ENCODE peak calls at places on chromosome 11, in six cellular contexts. I is NB4, B is H54, H is Peyer's patch, R is breast epithelium, Y is body of pancreas. G is an unnamed sample.

GRCh38 chr11:14905104-14906033 is 13.3 kb upstream of the CYP2R1 start:
- DNase-seq in I (peak), B (no peak), H (peak), R (no peak), Y (peak), G (peak)

GRCh38 chr11:131186629-131187075 is 183.8 kb upstream of the NTM start:
- DNase-seq in I (peak), B (no peak), H (no peak), R (no peak), Y (no peak), G (no peak)

GRCh38 chr11:12942157-12942556 is 67.0 kb upstream of the RASSF10 start:
- DNase-seq in I (no peak), B (no peak), H (no peak), R (no peak), Y (no peak), G (no peak)

GRCh38 chr11:130000552-130001176 is 2.0 kb downstream of the PRDM10 start:
- DNase-seq in I (peak), B (no peak), H (no peak), R (no peak), Y (no peak), G (no peak)

GRCh38 chr11:129691154-129691553 is 124.5 kb upstream of the TMEM45B start:
- DNase-seq in I (no peak), B (no peak), H (no peak), R (no peak), Y (no peak), G (no peak)

GRCh38 chr11:7635137-7635536 is 38.2 kb downstream of the CYB5R2 start:
- DNase-seq in I (no peak), B (no peak), H (peak), R (no peak), Y (no peak), G (no peak)

GRCh38 chr11:2564588-2565440 is 120.0 kb downstream of the KCNQ1 start:
- DNase-seq in I (no peak), B (no peak), H (peak), R (no peak), Y (no peak), G (no peak)

GRCh38 chr11:85886089-85887056 is 31.2 kb downstream of the CCDC83 start:
- DNase-seq in I (no peak), B (no peak), H (no peak), R (no peak), Y (no peak), G (no peak)

GRCh38 chr11:96105944-96106343 is 182.0 kb upstream of the MTMR2 start:
- DNase-seq in I (no peak), B (no peak), H (no peak), R (no peak), Y (no peak), G (no peak)

GRCh38 chr11:27347949-27348879 is 14.8 kb downstream of the CCDC34 start:
- DNase-seq in I (no peak), B (no peak), H (no peak), R (no peak), Y (no peak), G (no peak)

GRCh38 chr11:110337570-110338193 is 41.3 kb upstream of the RDX start:
- DNase-seq in I (no peak), B (no peak), H (no peak), R (no peak), Y (peak), G (no peak)

GRCh38 chr11:28464252-28464867 is 356.2 kb downstream of the METTL15 start:
- DNase-seq in I (no peak), B (no peak), H (no peak), R (no peak), Y (no peak), G (no peak)

GRCh38 chr11:81071641-81072040 is 1630.8 kb upstream of the TENM4 start:
- DNase-seq in I (no peak), B (no peak), H (no peak), R (no peak), Y (no peak), G (no peak)

GRCh38 chr11:126341760-126342161 is 13.7 kb upstream of the ST3GAL4 start:
- DNase-seq in I (peak), B (peak), H (no peak), R (no peak), Y (no peak), G (peak)

GRCh38 chr11:61028135-61028729 is 56.8 kb downstream of the CD6 start:
- DNase-seq in I (no peak), B (no peak), H (peak), R (no peak), Y (no peak), G (no peak)

GRCh38 chr11:20565236-20565635 is 34.2 kb upstream of the SLC6A5 start:
- DNase-seq in I (no peak), B (no peak), H (no peak), R (no peak), Y (no peak), G (no peak)
- TF ChIP-seq POLR2A in I (no peak), B (no peak), H (no peak), R (no peak), Y (no peak), G (no peak)

GRCh38 chr11:18366286-18366685 is 28.1 kb upstream of the LDHA start:
- DNase-seq in I (no peak), B (no peak), H (no peak), R (no peak), Y (no peak), G (no peak)
- TF ChIP-seq POLR2A in I (no peak), B (no peak), H (no peak), R (no peak), Y (no peak), G (no peak)

GRCh38 chr11:47208628-47209027 is 6.1 kb upstream of the DDB2 start:
- DNase-seq in I (no peak), B (no peak), H (no peak), R (no peak), Y (no peak), G (no peak)

GRCh38 chr11:47215366-47215925 is 672 bp downstream of the DDB2 start:
- DNase-seq in I (no peak), B (no peak), H (no peak), R (no peak), Y (no peak), G (no peak)

GRCh38 chr11:47216141-47216798 is 1.5 kb downstream of the DDB2 start:
- DNase-seq in I (peak), B (peak), H (peak), R (no peak), Y (peak), G (peak)

GRCh38 chr11:47212938-47213337 is 1.8 kb upstream of the DDB2 start:
- DNase-seq in I (no peak), B (no peak), H (peak), R (peak), Y (no peak), G (no peak)

DNA sequence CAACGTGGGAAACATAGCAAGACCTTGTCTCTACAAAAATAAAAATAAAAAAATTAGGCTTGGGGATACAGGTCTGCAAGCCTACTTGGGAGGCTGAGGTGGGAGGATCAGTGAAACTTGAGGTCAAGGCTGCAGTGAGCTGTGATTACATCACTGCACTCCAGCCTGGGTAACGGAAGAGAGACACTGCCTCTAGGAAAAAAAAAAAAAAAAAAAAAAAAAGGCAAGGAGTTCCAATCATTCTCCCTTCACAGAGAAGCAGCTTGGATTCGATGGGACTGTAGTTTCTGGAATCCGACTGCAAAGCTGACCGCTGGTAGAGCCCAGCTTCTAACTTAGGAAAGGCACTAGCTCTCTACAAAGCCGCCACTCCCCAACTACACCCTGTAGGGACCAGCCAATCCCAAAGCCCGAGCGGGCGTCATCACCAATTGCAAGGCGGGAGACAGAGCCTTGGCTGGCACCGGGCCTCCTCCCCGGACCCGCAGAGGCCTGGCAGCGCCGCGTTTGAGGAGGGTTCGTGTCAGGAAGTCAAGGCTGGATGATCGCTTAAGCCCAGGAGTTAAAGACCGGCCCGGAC is 699 bp upstream of the DDB2 start:
- DNase-seq in I (peak), B (peak), H (peak), R (peak), Y (peak), G (peak)
- TF ChIP-seq POLR2A in I (peak), B (peak), H (peak), R (peak), Y (peak), G (no peak)

DNA sequence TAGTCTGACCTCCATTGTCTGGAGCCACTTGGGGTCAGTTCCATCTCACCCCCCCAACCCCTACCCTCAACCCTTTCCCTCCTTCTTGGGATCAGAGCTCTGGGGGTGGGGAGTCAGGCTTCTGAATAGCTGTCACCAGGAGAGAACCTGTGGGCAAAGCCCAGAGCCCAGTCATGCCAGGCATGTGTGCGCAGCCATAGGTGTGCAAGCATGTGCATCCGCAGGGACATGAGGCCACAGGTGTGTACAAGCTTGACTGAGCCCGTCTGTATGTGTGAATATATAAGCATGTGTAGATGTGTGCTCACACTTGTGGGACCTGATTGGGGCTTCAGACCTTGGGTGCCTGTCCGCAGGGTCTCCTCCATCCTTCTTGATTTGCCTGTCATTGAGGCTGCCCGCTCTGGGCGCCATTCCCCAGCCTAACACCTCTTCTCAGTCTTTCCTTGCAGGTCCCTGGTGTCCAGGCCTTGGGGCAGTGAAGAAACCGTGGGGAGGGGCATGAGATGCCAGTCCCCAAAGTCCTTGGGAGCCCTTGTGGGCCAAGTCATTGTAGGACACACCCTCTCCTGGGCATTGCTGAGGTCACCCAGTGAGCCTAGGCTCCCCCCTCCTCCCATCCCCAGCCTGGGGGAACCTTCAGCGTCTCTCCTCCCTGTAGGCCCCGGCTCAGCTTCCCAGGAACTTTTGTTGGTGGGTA is 9.0 kb downstream of the ATG16L2 start:
- DNase-seq in I (no peak), B (no peak), H (no peak), R (no peak), Y (no peak), G (no peak)
- TF ChIP-seq POLR2A in I (no peak), B (no peak), H (no peak), R (no peak), Y (no peak), G (no peak)

DNA sequence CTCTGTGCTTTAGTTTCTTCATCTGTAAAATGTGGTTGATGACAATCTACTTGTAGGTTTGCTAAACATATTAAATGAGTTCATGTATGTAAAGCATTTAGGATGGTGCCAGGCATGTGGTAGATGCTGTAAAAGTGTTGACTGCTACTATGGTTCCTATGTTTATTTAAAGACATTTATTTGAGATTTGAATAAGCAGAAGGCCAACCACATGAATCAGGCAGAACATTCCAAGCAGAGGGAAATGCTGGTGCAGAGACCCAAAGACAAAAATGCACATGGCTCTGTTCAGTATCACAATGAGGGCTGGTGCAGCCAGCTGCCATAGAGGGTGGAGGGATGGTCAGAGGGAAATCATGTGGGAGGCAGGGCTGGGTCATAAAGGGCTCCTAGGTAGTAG is 156.1 kb upstream of the PDGFD start:
- DNase-seq in I (no peak), B (no peak), H (no peak), R (no peak), Y (no peak), G (no peak)
- TF ChIP-seq POLR2A in I (no peak), B (no peak), H (no peak), R (no peak), Y (no peak), G (no peak)

GRCh38 chr11:31509412-31510345 is at the start of the genes ELP4 and IMMP1L:
- DNase-seq in I (peak), B (peak), H (peak), R (peak), Y (peak), G (peak)
- TF ChIP-seq POLR2A in I (peak), B (peak), H (peak), R (no peak), Y (peak), G (peak)

GRCh38 chr11:65426839-65427690 is 4.5 kb downstream of the NEAT1 start:
- DNase-seq in I (peak), B (no peak), H (peak), R (peak), Y (peak), G (peak)

GRCh38 chr11:65427691-65428577 is 5.3 kb downstream of the NEAT1 start:
- DNase-seq in I (peak), B (no peak), H (peak), R (peak), Y (peak), G (peak)

GRCh38 chr11:65429724-65430405 is 7.3 kb downstream of the NEAT1 start:
- DNase-seq in I (peak), B (no peak), H (peak), R (peak), Y (peak), G (peak)

GRCh38 chr11:65429069-65429681 is 6.6 kb downstream of the NEAT1 start:
- DNase-seq in I (peak), B (no peak), H (peak), R (no peak), Y (peak), G (peak)

GRCh38 chr11:65428578-65429068 is 6.0 kb downstream of the NEAT1 start:
- DNase-seq in I (no peak), B (no peak), H (peak), R (no peak), Y (no peak), G (no peak)
- TF ChIP-seq POLR2A in I (peak), B (peak), H (peak), R (peak), Y (no peak), G (no peak)

G was measured in erythroblast.